ENCODE peak calls at places on chromosomes 3 and 15, in nine cellular contexts. One of them, this sample, is unnamed.
A peak's percentile ranks its signal among the peaks of the same experiment; 100 is the strongest.

GRCh38 chr3:192445768-192446644 is 281.3 kb downstream of the FGF12 start:
- DNase-seq in activated T-cell treated with anti-CD3 and anti-CD28 coated beads for 48 hours: no peak
- DNase-seq in RWPE2: no peak
- DNase-seq in T-helper 9 cell: no peak
- DNase-seq in H1: no peak
- DNase-seq in AG08395: peak; percentile 10
- DNase-seq in activated naive CD8-positive, alpha-beta T cell treated with anti-CD3 and anti-CD28 coated beads, Interleukin-2, amount 10 ng/mL, durations not matched to agents 7 days and 5 days: no peak
- DNase-seq in substantia nigra: no peak
- DNase-seq in frontal cortex: no peak
- DNase-seq in this sample: no peak

GRCh38 chr3:11626084-11626463 is 17.6 kb downstream of the VGLL4 start:
- DNase-seq in activated T-cell treated with anti-CD3 and anti-CD28 coated beads for 48 hours: no peak
- DNase-seq in RWPE2: no peak
- DNase-seq in T-helper 9 cell: no peak
- DNase-seq in H1: no peak
- DNase-seq in AG08395: no peak
- DNase-seq in activated naive CD8-positive, alpha-beta T cell treated with anti-CD3 and anti-CD28 coated beads, Interleukin-2, amount 10 ng/mL, durations not matched to agents 7 days and 5 days: no peak
- DNase-seq in substantia nigra: no peak
- DNase-seq in frontal cortex: no peak
- DNase-seq in this sample: no peak

GRCh38 chr3:117562000-117562399 is 852.4 kb downstream of the TUSC7 start:
- DNase-seq in activated T-cell treated with anti-CD3 and anti-CD28 coated beads for 48 hours: no peak
- DNase-seq in RWPE2: no peak
- DNase-seq in T-helper 9 cell: no peak
- DNase-seq in H1: no peak
- DNase-seq in AG08395: no peak
- DNase-seq in activated naive CD8-positive, alpha-beta T cell treated with anti-CD3 and anti-CD28 coated beads, Interleukin-2, amount 10 ng/mL, durations not matched to agents 7 days and 5 days: no peak
- DNase-seq in substantia nigra: no peak
- DNase-seq in frontal cortex: no peak
- DNase-seq in this sample: no peak

GRCh38 chr3:154819491-154819890 is 260.6 kb upstream of the MME start:
- DNase-seq in activated T-cell treated with anti-CD3 and anti-CD28 coated beads for 48 hours: no peak
- DNase-seq in RWPE2: no peak
- DNase-seq in T-helper 9 cell: no peak
- DNase-seq in H1: no peak
- DNase-seq in AG08395: no peak
- DNase-seq in activated naive CD8-positive, alpha-beta T cell treated with anti-CD3 and anti-CD28 coated beads, Interleukin-2, amount 10 ng/mL, durations not matched to agents 7 days and 5 days: no peak
- DNase-seq in substantia nigra: no peak
- DNase-seq in frontal cortex: no peak
- DNase-seq in this sample: no peak

GRCh38 chr3:188262913-188263683 is 109.1 kb downstream of the LPP start:
- DNase-seq in activated T-cell treated with anti-CD3 and anti-CD28 coated beads for 48 hours: no peak
- DNase-seq in RWPE2: no peak
- DNase-seq in T-helper 9 cell: no peak
- DNase-seq in H1: no peak
- DNase-seq in AG08395: peak; percentile 48
- DNase-seq in activated naive CD8-positive, alpha-beta T cell treated with anti-CD3 and anti-CD28 coated beads, Interleukin-2, amount 10 ng/mL, durations not matched to agents 7 days and 5 days: no peak
- DNase-seq in substantia nigra: peak; percentile 27
- DNase-seq in frontal cortex: peak; percentile 14
- DNase-seq in this sample: peak; percentile 91

GRCh38 chr3:38343797-38344594 is 2.6 kb upstream of the XYLB start:
- DNase-seq in activated T-cell treated with anti-CD3 and anti-CD28 coated beads for 48 hours: no peak
- DNase-seq in RWPE2: no peak
- DNase-seq in T-helper 9 cell: no peak
- DNase-seq in H1: no peak
- DNase-seq in AG08395: no peak
- DNase-seq in activated naive CD8-positive, alpha-beta T cell treated with anti-CD3 and anti-CD28 coated beads, Interleukin-2, amount 10 ng/mL, durations not matched to agents 7 days and 5 days: no peak
- DNase-seq in substantia nigra: no peak
- DNase-seq in frontal cortex: no peak
- DNase-seq in this sample: no peak

GRCh38 chr15:89090791-89091666 is 2.8 kb downstream of the ABHD2 start:
- DNase-seq in activated T-cell treated with anti-CD3 and anti-CD28 coated beads for 48 hours: peak; percentile 33
- DNase-seq in RWPE2: no peak
- DNase-seq in T-helper 9 cell: peak; percentile 11
- DNase-seq in H1: no peak
- DNase-seq in AG08395: peak; percentile 53
- DNase-seq in activated naive CD8-positive, alpha-beta T cell treated with anti-CD3 and anti-CD28 coated beads, Interleukin-2, amount 10 ng/mL, durations not matched to agents 7 days and 5 days: no peak
- DNase-seq in substantia nigra: peak; percentile 32
- DNase-seq in frontal cortex: no peak
- DNase-seq in this sample: peak; percentile 91

GRCh38 chr3:50347187-50347813 is 1.8 kb upstream of the ZMYND10 start:
- DNase-seq in activated T-cell treated with anti-CD3 and anti-CD28 coated beads for 48 hours: peak; percentile 68
- DNase-seq in RWPE2: no peak
- DNase-seq in T-helper 9 cell: peak; percentile 68
- DNase-seq in H1: no peak
- DNase-seq in AG08395: peak; percentile 67
- DNase-seq in activated naive CD8-positive, alpha-beta T cell treated with anti-CD3 and anti-CD28 coated beads, Interleukin-2, amount 10 ng/mL, durations not matched to agents 7 days and 5 days: peak; percentile 77
- DNase-seq in substantia nigra: peak; percentile 55
- DNase-seq in frontal cortex: peak; percentile 67
- DNase-seq in this sample: peak; percentile 88

GRCh38 chr15:57780461-57780860 is 73.9 kb downstream of the POLR2M start:
- DNase-seq in activated T-cell treated with anti-CD3 and anti-CD28 coated beads for 48 hours: no peak
- DNase-seq in RWPE2: no peak
- DNase-seq in T-helper 9 cell: no peak
- DNase-seq in H1: no peak
- DNase-seq in AG08395: no peak
- DNase-seq in activated naive CD8-positive, alpha-beta T cell treated with anti-CD3 and anti-CD28 coated beads, Interleukin-2, amount 10 ng/mL, durations not matched to agents 7 days and 5 days: no peak
- DNase-seq in substantia nigra: no peak
- DNase-seq in frontal cortex: no peak
- DNase-seq in this sample: no peak

GRCh38 chr15:63601727-63602185 is 4.6 kb downstream of the FBXL22 start:
- DNase-seq in activated T-cell treated with anti-CD3 and anti-CD28 coated beads for 48 hours: no peak
- DNase-seq in RWPE2: no peak
- DNase-seq in T-helper 9 cell: no peak
- DNase-seq in H1: no peak
- DNase-seq in AG08395: no peak
- DNase-seq in activated naive CD8-positive, alpha-beta T cell treated with anti-CD3 and anti-CD28 coated beads, Interleukin-2, amount 10 ng/mL, durations not matched to agents 7 days and 5 days: no peak
- DNase-seq in substantia nigra: no peak
- DNase-seq in frontal cortex: no peak
- DNase-seq in this sample: no peak

GRCh38 chr3:178385280-178385952 is 150.8 kb upstream of the KCNMB2 start:
- DNase-seq in activated T-cell treated with anti-CD3 and anti-CD28 coated beads for 48 hours: no peak
- DNase-seq in RWPE2: no peak
- DNase-seq in T-helper 9 cell: no peak
- DNase-seq in H1: peak; percentile 50
- DNase-seq in AG08395: peak; percentile 42
- DNase-seq in activated naive CD8-positive, alpha-beta T cell treated with anti-CD3 and anti-CD28 coated beads, Interleukin-2, amount 10 ng/mL, durations not matched to agents 7 days and 5 days: no peak
- DNase-seq in substantia nigra: peak; percentile 2
- DNase-seq in frontal cortex: peak; percentile 17
- DNase-seq in this sample: peak; percentile 72

GRCh38 chr3:189903562-189904250 is 217.0 kb downstream of the P3H2 start:
- DNase-seq in activated T-cell treated with anti-CD3 and anti-CD28 coated beads for 48 hours: no peak
- DNase-seq in RWPE2: no peak
- DNase-seq in T-helper 9 cell: no peak
- DNase-seq in H1: no peak
- DNase-seq in AG08395: no peak
- DNase-seq in activated naive CD8-positive, alpha-beta T cell treated with anti-CD3 and anti-CD28 coated beads, Interleukin-2, amount 10 ng/mL, durations not matched to agents 7 days and 5 days: no peak
- DNase-seq in substantia nigra: no peak
- DNase-seq in frontal cortex: no peak
- DNase-seq in this sample: no peak

GRCh38 chr3:113747719-113748046 is 848 bp downstream of the ATP6V1A start:
- DNase-seq in activated T-cell treated with anti-CD3 and anti-CD28 coated beads for 48 hours: peak; percentile 29
- DNase-seq in RWPE2: no peak
- DNase-seq in T-helper 9 cell: no peak
- DNase-seq in H1: no peak
- DNase-seq in AG08395: no peak
- DNase-seq in activated naive CD8-positive, alpha-beta T cell treated with anti-CD3 and anti-CD28 coated beads, Interleukin-2, amount 10 ng/mL, durations not matched to agents 7 days and 5 days: no peak
- DNase-seq in substantia nigra: no peak
- DNase-seq in frontal cortex: no peak
- DNase-seq in this sample: peak; percentile 25

GRCh38 chr15:90889736-90890456 is 5.6 kb downstream of the FES start:
- DNase-seq in activated T-cell treated with anti-CD3 and anti-CD28 coated beads for 48 hours: no peak
- DNase-seq in RWPE2: no peak
- DNase-seq in T-helper 9 cell: no peak
- DNase-seq in H1: no peak
- DNase-seq in AG08395: no peak
- DNase-seq in activated naive CD8-positive, alpha-beta T cell treated with anti-CD3 and anti-CD28 coated beads, Interleukin-2, amount 10 ng/mL, durations not matched to agents 7 days and 5 days: no peak
- DNase-seq in substantia nigra: no peak
- DNase-seq in frontal cortex: no peak
- DNase-seq in this sample: no peak

GRCh38 chr3:45765286-45765851 is 31.0 kb downstream of the SLC6A20 start:
- DNase-seq in activated T-cell treated with anti-CD3 and anti-CD28 coated beads for 48 hours: no peak
- DNase-seq in RWPE2: no peak
- DNase-seq in T-helper 9 cell: no peak
- DNase-seq in H1: peak; percentile 17
- DNase-seq in AG08395: no peak
- DNase-seq in activated naive CD8-positive, alpha-beta T cell treated with anti-CD3 and anti-CD28 coated beads, Interleukin-2, amount 10 ng/mL, durations not matched to agents 7 days and 5 days: no peak
- DNase-seq in substantia nigra: no peak
- DNase-seq in frontal cortex: no peak
- DNase-seq in this sample: no peak

GRCh38 chr3:14537590-14538450 is 2.3 kb downstream of the GRIP2 start:
- DNase-seq in activated T-cell treated with anti-CD3 and anti-CD28 coated beads for 48 hours: no peak
- DNase-seq in RWPE2: no peak
- DNase-seq in T-helper 9 cell: no peak
- DNase-seq in H1: no peak
- DNase-seq in AG08395: peak; percentile 28
- DNase-seq in activated naive CD8-positive, alpha-beta T cell treated with anti-CD3 and anti-CD28 coated beads, Interleukin-2, amount 10 ng/mL, durations not matched to agents 7 days and 5 days: no peak
- DNase-seq in substantia nigra: no peak
- DNase-seq in frontal cortex: no peak
- DNase-seq in this sample: no peak

GRCh38 chr15:59274126-59274970 is 67.7 kb downstream of the LDHAL6B start:
- DNase-seq in activated T-cell treated with anti-CD3 and anti-CD28 coated beads for 48 hours: no peak
- DNase-seq in RWPE2: no peak
- DNase-seq in T-helper 9 cell: no peak
- DNase-seq in H1: no peak
- DNase-seq in AG08395: peak; percentile 56
- DNase-seq in activated naive CD8-positive, alpha-beta T cell treated with anti-CD3 and anti-CD28 coated beads, Interleukin-2, amount 10 ng/mL, durations not matched to agents 7 days and 5 days: peak; percentile 36
- DNase-seq in substantia nigra: no peak
- DNase-seq in frontal cortex: no peak
- DNase-seq in this sample: peak; percentile 33

GRCh38 chr3:49276475-49277356 is at the start of gene C3orf62:
- DNase-seq in activated T-cell treated with anti-CD3 and anti-CD28 coated beads for 48 hours: peak; percentile 77
- DNase-seq in RWPE2: peak; percentile 82
- DNase-seq in T-helper 9 cell: peak; percentile 60
- DNase-seq in H1: peak; percentile 73
- DNase-seq in AG08395: peak; percentile 91
- DNase-seq in activated naive CD8-positive, alpha-beta T cell treated with anti-CD3 and anti-CD28 coated beads, Interleukin-2, amount 10 ng/mL, durations not matched to agents 7 days and 5 days: peak; percentile 82
- DNase-seq in substantia nigra: peak; percentile 70
- DNase-seq in frontal cortex: peak; percentile 61
- DNase-seq in this sample: peak; percentile 85

GRCh38 chr3:128548426-128549282 is 55.7 kb upstream of the GATA2 start:
- DNase-seq in activated T-cell treated with anti-CD3 and anti-CD28 coated beads for 48 hours: no peak
- DNase-seq in RWPE2: no peak
- DNase-seq in T-helper 9 cell: no peak
- DNase-seq in H1: no peak
- DNase-seq in AG08395: no peak
- DNase-seq in activated naive CD8-positive, alpha-beta T cell treated with anti-CD3 and anti-CD28 coated beads, Interleukin-2, amount 10 ng/mL, durations not matched to agents 7 days and 5 days: no peak
- DNase-seq in substantia nigra: no peak
- DNase-seq in frontal cortex: no peak
- DNase-seq in this sample: no peak

GRCh38 chr3:178422406-178422805 is 113.8 kb upstream of the KCNMB2 start:
- DNase-seq in activated T-cell treated with anti-CD3 and anti-CD28 coated beads for 48 hours: no peak
- DNase-seq in RWPE2: no peak
- DNase-seq in T-helper 9 cell: no peak
- DNase-seq in H1: no peak
- DNase-seq in AG08395: no peak
- DNase-seq in activated naive CD8-positive, alpha-beta T cell treated with anti-CD3 and anti-CD28 coated beads, Interleukin-2, amount 10 ng/mL, durations not matched to agents 7 days and 5 days: no peak
- DNase-seq in substantia nigra: no peak
- DNase-seq in frontal cortex: no peak
- DNase-seq in this sample: no peak

GRCh38 chr3:97647441-97647840 is 117.1 kb upstream of the ARL6 start:
- DNase-seq in activated T-cell treated with anti-CD3 and anti-CD28 coated beads for 48 hours: no peak
- DNase-seq in RWPE2: no peak
- DNase-seq in T-helper 9 cell: no peak
- DNase-seq in H1: no peak
- DNase-seq in AG08395: no peak
- DNase-seq in activated naive CD8-positive, alpha-beta T cell treated with anti-CD3 and anti-CD28 coated beads, Interleukin-2, amount 10 ng/mL, durations not matched to agents 7 days and 5 days: no peak
- DNase-seq in substantia nigra: no peak
- DNase-seq in frontal cortex: no peak
- DNase-seq in this sample: no peak

GRCh38 chr15:85570331-85570730 is 189.9 kb downstream of the AKAP13 start:
- DNase-seq in activated T-cell treated with anti-CD3 and anti-CD28 coated beads for 48 hours: no peak
- DNase-seq in RWPE2: no peak
- DNase-seq in T-helper 9 cell: no peak
- DNase-seq in H1: no peak
- DNase-seq in AG08395: no peak
- DNase-seq in activated naive CD8-positive, alpha-beta T cell treated with anti-CD3 and anti-CD28 coated beads, Interleukin-2, amount 10 ng/mL, durations not matched to agents 7 days and 5 days: no peak
- DNase-seq in substantia nigra: no peak
- DNase-seq in frontal cortex: no peak
- DNase-seq in this sample: no peak

GRCh38 chr15:40070166-40070557 is 31.2 kb upstream of the SRP14 start:
- DNase-seq in activated T-cell treated with anti-CD3 and anti-CD28 coated beads for 48 hours: no peak
- DNase-seq in RWPE2: no peak
- DNase-seq in T-helper 9 cell: no peak
- DNase-seq in H1: no peak
- DNase-seq in AG08395: no peak
- DNase-seq in activated naive CD8-positive, alpha-beta T cell treated with anti-CD3 and anti-CD28 coated beads, Interleukin-2, amount 10 ng/mL, durations not matched to agents 7 days and 5 days: no peak
- DNase-seq in substantia nigra: no peak
- DNase-seq in frontal cortex: no peak
- DNase-seq in this sample: no peak